ENCODE peak calls at places on chromosomes 3 and 15, in five cellular contexts. H is H7, X is skeletal muscle cell, J is RPMI7951, N is iPS DF 19.7. L is an unnamed sample.

GRCh38 chr3:42504334-42505202 is 2.1 kb downstream of the VIPR1 start:
- DNase-seq in H (no peak), X (no peak), J (no peak), N (no peak), L (no peak)

GRCh38 chr3:25895443-25895842 is 105.6 kb downstream of the OXSM start:
- DNase-seq in H (no peak), X (peak), J (no peak), N (no peak), L (no peak)

GRCh38 chr3:8757551-8758518 is 11.6 kb downstream of the OXTR start:
- DNase-seq in H (no peak), X (peak), J (peak), N (no peak), L (no peak)

GRCh38 chr3:170909129-170909903 is 879 bp upstream of the EIF5A2 start:
- DNase-seq in H (no peak), X (peak), J (peak), N (no peak), L (peak)

GRCh38 chr3:149575213-149575961 is 82.4 kb downstream of the WWTR1 start:
- DNase-seq in H (no peak), X (peak), J (peak), N (no peak), L (peak)

GRCh38 chr3:156474560-156475389 is 80.1 kb downstream of the SSR3 start:
- DNase-seq in H (peak), X (no peak), J (no peak), N (no peak), L (no peak)

GRCh38 chr3:81965696-81966095 is 204.3 kb upstream of the GBE1 start:
- DNase-seq in H (no peak), X (no peak), J (no peak), N (no peak), L (no peak)

GRCh38 chr3:87269723-87270122 is 6.7 kb downstream of the POU1F1 start:
- DNase-seq in H (no peak), X (no peak), J (no peak), N (no peak), L (no peak)

GRCh38 chr3:194121881-194122280 is 14.1 kb upstream of the HES1 start:
- DNase-seq in H (no peak), X (no peak), J (peak), N (no peak), L (no peak)

GRCh38 chr15:94026458-94026967 is 204.8 kb upstream of the MCTP2 start:
- DNase-seq in H (no peak), X (peak), J (peak), N (no peak), L (peak)

GRCh38 chr3:85571835-85572234 is 613.0 kb downstream of the CADM2 start:
- DNase-seq in H (no peak), X (peak), J (peak), N (no peak), L (no peak)

GRCh38 chr3:126693921-126694320 is 10.1 kb upstream of the CHCHD6 start:
- DNase-seq in H (no peak), X (no peak), J (no peak), N (no peak), L (no peak)

GRCh38 chr3:43583481-43583880 is 38.3 kb downstream of the ANO10 start:
- DNase-seq in H (peak), X (no peak), J (no peak), N (no peak), L (no peak)

GRCh38 chr15:58293622-58294550 is 137.9 kb upstream of the LIPC start:
- DNase-seq in H (no peak), X (no peak), J (no peak), N (no peak), L (no peak)

L was measured in fibroblast of the conjunctiva.